ENCODE peak calls at places on chromosomes 2 and 18, in ten cellular contexts. One of them, this sample, is unnamed.

GRCh38 chr18:48545690-48546365 is 7.0 kb downstream of the CTIF start:
- DNase-seq in mammary epithelial cell: peak; percentile 79
- DNase-seq in esophagus squamous epithelium: no peak
- DNase-seq in frontal cortex: peak; percentile 77
- DNase-seq in lower leg skin: peak; percentile 30
- DNase-seq in activated CD4-positive, CD25-positive, alpha-beta regulatory T cell: no peak
- DNase-seq in aorta: peak; percentile 90
- DNase-seq in stomach: peak; percentile 31
- DNase-seq in NCI-H345: peak; percentile 82
- DNase-seq in head of caudate nucleus: peak; percentile 84
- DNase-seq in this sample: peak; percentile 79

GRCh38 chr2:238380785-238381184 is 45.9 kb upstream of the ASB1 start:
- DNase-seq in mammary epithelial cell: peak; percentile 91
- DNase-seq in esophagus squamous epithelium: no peak
- DNase-seq in frontal cortex: no peak
- DNase-seq in lower leg skin: no peak
- DNase-seq in activated CD4-positive, CD25-positive, alpha-beta regulatory T cell: no peak
- DNase-seq in aorta: no peak
- DNase-seq in stomach: no peak
- DNase-seq in NCI-H345: peak; percentile 28
- DNase-seq in head of caudate nucleus: no peak
- DNase-seq in this sample: peak; percentile 77

GRCh38 chr2:191078165-191078867 is 64.3 kb upstream of the STAT1 start:
- DNase-seq in mammary epithelial cell: no peak
- DNase-seq in esophagus squamous epithelium: no peak
- DNase-seq in frontal cortex: no peak
- DNase-seq in lower leg skin: no peak
- DNase-seq in activated CD4-positive, CD25-positive, alpha-beta regulatory T cell: no peak
- DNase-seq in aorta: no peak
- DNase-seq in stomach: no peak
- DNase-seq in NCI-H345: no peak
- DNase-seq in head of caudate nucleus: no peak
- DNase-seq in this sample: no peak

GRCh38 chr2:157509755-157510154 is 65.9 kb upstream of the CYTIP start:
- DNase-seq in mammary epithelial cell: no peak
- DNase-seq in esophagus squamous epithelium: no peak
- DNase-seq in frontal cortex: no peak
- DNase-seq in lower leg skin: no peak
- DNase-seq in activated CD4-positive, CD25-positive, alpha-beta regulatory T cell: no peak
- DNase-seq in aorta: no peak
- DNase-seq in stomach: no peak
- DNase-seq in NCI-H345: peak; percentile 0
- DNase-seq in head of caudate nucleus: no peak
- DNase-seq in this sample: no peak

GRCh38 chr2:160695402-160696060 is 201.9 kb upstream of the RBMS1 start:
- DNase-seq in mammary epithelial cell: peak; percentile 84
- DNase-seq in esophagus squamous epithelium: no peak
- DNase-seq in frontal cortex: no peak
- DNase-seq in lower leg skin: peak; percentile 30
- DNase-seq in activated CD4-positive, CD25-positive, alpha-beta regulatory T cell: no peak
- DNase-seq in aorta: no peak
- DNase-seq in stomach: no peak
- DNase-seq in NCI-H345: peak; percentile 34
- DNase-seq in head of caudate nucleus: no peak
- DNase-seq in this sample: peak; percentile 44

GRCh38 chr2:45497355-45497754 is 113.7 kb downstream of the SRBD1 start:
- DNase-seq in mammary epithelial cell: no peak
- DNase-seq in esophagus squamous epithelium: no peak
- DNase-seq in frontal cortex: no peak
- DNase-seq in lower leg skin: no peak
- DNase-seq in activated CD4-positive, CD25-positive, alpha-beta regulatory T cell: no peak
- DNase-seq in aorta: no peak
- DNase-seq in stomach: no peak
- DNase-seq in NCI-H345: no peak
- DNase-seq in head of caudate nucleus: peak; percentile 10
- DNase-seq in this sample: peak; percentile 14

GRCh38 chr2:16741508-16741907 is 75.9 kb upstream of the CYRIA start:
- DNase-seq in mammary epithelial cell: no peak
- DNase-seq in esophagus squamous epithelium: no peak
- DNase-seq in frontal cortex: no peak
- DNase-seq in lower leg skin: no peak
- DNase-seq in activated CD4-positive, CD25-positive, alpha-beta regulatory T cell: no peak
- DNase-seq in aorta: no peak
- DNase-seq in stomach: no peak
- DNase-seq in NCI-H345: no peak
- DNase-seq in head of caudate nucleus: no peak
- DNase-seq in this sample: no peak

GRCh38 chr2:44102790-44103642 is 65.7 kb upstream of the PPM1B start:
- DNase-seq in mammary epithelial cell: no peak
- DNase-seq in esophagus squamous epithelium: no peak
- DNase-seq in frontal cortex: no peak
- DNase-seq in lower leg skin: no peak
- DNase-seq in activated CD4-positive, CD25-positive, alpha-beta regulatory T cell: no peak
- DNase-seq in aorta: no peak
- DNase-seq in stomach: no peak
- DNase-seq in NCI-H345: no peak
- DNase-seq in head of caudate nucleus: no peak
- DNase-seq in this sample: no peak

GRCh38 chr2:236656721-236657120 is 87.1 kb downstream of the ACKR3 start:
- DNase-seq in mammary epithelial cell: no peak
- DNase-seq in esophagus squamous epithelium: no peak
- DNase-seq in frontal cortex: no peak
- DNase-seq in lower leg skin: peak; percentile 10
- DNase-seq in activated CD4-positive, CD25-positive, alpha-beta regulatory T cell: no peak
- DNase-seq in aorta: no peak
- DNase-seq in stomach: no peak
- DNase-seq in NCI-H345: no peak
- DNase-seq in head of caudate nucleus: no peak
- DNase-seq in this sample: no peak

GRCh38 chr2:113160962-113161361 is 12.8 kb upstream of the PSD4 start:
- DNase-seq in mammary epithelial cell: no peak
- DNase-seq in esophagus squamous epithelium: no peak
- DNase-seq in frontal cortex: no peak
- DNase-seq in lower leg skin: no peak
- DNase-seq in activated CD4-positive, CD25-positive, alpha-beta regulatory T cell: no peak
- DNase-seq in aorta: no peak
- DNase-seq in stomach: no peak
- DNase-seq in NCI-H345: no peak
- DNase-seq in head of caudate nucleus: no peak
- DNase-seq in this sample: no peak

GRCh38 chr18:9210996-9211395 is 74.4 kb downstream of the ANKRD12 start:
- DNase-seq in mammary epithelial cell: no peak
- DNase-seq in esophagus squamous epithelium: no peak
- DNase-seq in frontal cortex: no peak
- DNase-seq in lower leg skin: no peak
- DNase-seq in activated CD4-positive, CD25-positive, alpha-beta regulatory T cell: no peak
- DNase-seq in aorta: no peak
- DNase-seq in stomach: no peak
- DNase-seq in NCI-H345: no peak
- DNase-seq in head of caudate nucleus: no peak
- DNase-seq in this sample: no peak

GRCh38 chr2:72900191-72900825 is 13.1 kb downstream of the SPR start:
- DNase-seq in mammary epithelial cell: no peak
- DNase-seq in esophagus squamous epithelium: no peak
- DNase-seq in frontal cortex: no peak
- DNase-seq in lower leg skin: no peak
- DNase-seq in activated CD4-positive, CD25-positive, alpha-beta regulatory T cell: no peak
- DNase-seq in aorta: no peak
- DNase-seq in stomach: no peak
- DNase-seq in NCI-H345: no peak
- DNase-seq in head of caudate nucleus: no peak
- DNase-seq in this sample: no peak

GRCh38 chr2:18119883-18120282 is 241.4 kb downstream of the KCNS3 start:
- DNase-seq in mammary epithelial cell: no peak
- DNase-seq in esophagus squamous epithelium: no peak
- DNase-seq in frontal cortex: no peak
- DNase-seq in lower leg skin: no peak
- DNase-seq in activated CD4-positive, CD25-positive, alpha-beta regulatory T cell: no peak
- DNase-seq in aorta: no peak
- DNase-seq in stomach: no peak
- DNase-seq in NCI-H345: peak; percentile 12
- DNase-seq in head of caudate nucleus: no peak
- DNase-seq in this sample: peak; percentile 98

GRCh38 chr2:3489449-3490115 is 29.7 kb downstream of the ADI1 start:
- DNase-seq in mammary epithelial cell: no peak
- DNase-seq in esophagus squamous epithelium: no peak
- DNase-seq in frontal cortex: no peak
- DNase-seq in lower leg skin: no peak
- DNase-seq in activated CD4-positive, CD25-positive, alpha-beta regulatory T cell: no peak
- DNase-seq in aorta: no peak
- DNase-seq in stomach: no peak
- DNase-seq in NCI-H345: no peak
- DNase-seq in head of caudate nucleus: no peak
- DNase-seq in this sample: no peak

GRCh38 chr18:10432781-10433180 is 21.7 kb upstream of the APCDD1 start:
- DNase-seq in mammary epithelial cell: no peak
- DNase-seq in esophagus squamous epithelium: no peak
- DNase-seq in frontal cortex: no peak
- DNase-seq in lower leg skin: no peak
- DNase-seq in activated CD4-positive, CD25-positive, alpha-beta regulatory T cell: no peak
- DNase-seq in aorta: no peak
- DNase-seq in stomach: peak; percentile 41
- DNase-seq in NCI-H345: no peak
- DNase-seq in head of caudate nucleus: no peak
- DNase-seq in this sample: no peak

GRCh38 chr18:23337599-23338444 is 115.3 kb upstream of the RIOK3 start:
- DNase-seq in mammary epithelial cell: peak; percentile 50
- DNase-seq in esophagus squamous epithelium: no peak
- DNase-seq in frontal cortex: no peak
- DNase-seq in lower leg skin: no peak
- DNase-seq in activated CD4-positive, CD25-positive, alpha-beta regulatory T cell: no peak
- DNase-seq in aorta: no peak
- DNase-seq in stomach: no peak
- DNase-seq in NCI-H345: no peak
- DNase-seq in head of caudate nucleus: no peak
- DNase-seq in this sample: peak; percentile 61